ENCODE peak calls at places on chromosomes 3 and 15, in nine cellular contexts. D is effector memory CD4-positive, alpha-beta T cell; R is heart left ventricle; I is transverse colon; U is GM23248; A is BJ; H is psoas muscle; L is neuronal stem cell; F is GM23338. C is an unnamed sample. For H3K36me3, the result is how much of the 10 kb centered on the place peaks cover.

GRCh38 chr3:45515999-45516804 is 78.3 kb upstream of the LIMD1 start:
- DNase-seq in D (no peak), R (no peak), I (no peak), U (no peak), A (no peak), H (no peak), L (no peak), F (no peak), C (no peak)

GRCh38 chr3:141686477-141687280 is 51.4 kb upstream of the RNF7 start:
- DNase-seq in D (no peak), R (peak), I (peak), U (peak), A (no peak), H (peak), L (no peak), F (peak), C (peak)

GRCh38 chr3:194925614-194926013 is 239.9 kb downstream of the FAM43A start:
- DNase-seq in D (no peak), R (no peak), I (no peak), U (no peak), A (no peak), H (no peak), L (no peak), F (peak), C (no peak)

GRCh38 chr3:101548527-101549105 is 13.1 kb upstream of the TRMT10C start:
- DNase-seq in D (no peak), R (no peak), I (no peak), U (no peak), A (no peak), H (no peak), L (no peak), F (no peak), C (no peak)

GRCh38 chr15:40313531-40314398 is 6.0 kb upstream of the PLCB2 start:
- DNase-seq in D (peak), R (peak), I (peak), U (peak), A (no peak), H (no peak), L (no peak), F (no peak), C (peak)

GRCh38 chr3:9861626-9862130 is 17.9 kb upstream of the RPUSD3 start:
- DNase-seq in D (no peak), R (no peak), I (no peak), U (no peak), A (no peak), H (no peak), L (no peak), F (no peak), C (no peak)

GRCh38 chr3:60743631-60744164 is 507.6 kb downstream of the FHIT start:
- DNase-seq in D (no peak), R (no peak), I (no peak), U (no peak), A (no peak), H (no peak), L (peak), F (peak), C (no peak)

GRCh38 chr3:177134166-177134565 is 63.1 kb downstream of the TBL1XR1 start:
- DNase-seq in D (no peak), R (no peak), I (no peak), U (no peak), A (no peak), H (no peak), L (no peak), F (no peak), C (no peak)

GRCh38 chr3:56976666-56977560 is 83.6 kb upstream of the SPATA12 start:
- DNase-seq in D (no peak), R (no peak), I (no peak), U (peak), A (peak), H (no peak), L (no peak), F (peak), C (peak)

GRCh38 chr3:32848215-32848614 is 30.4 kb downstream of the TRIM71 start:
- DNase-seq in D (no peak), R (no peak), I (no peak), U (no peak), A (no peak), H (no peak), L (no peak), F (no peak), C (no peak)

GRCh38 chr15:80944818-80945217 is 44.8 kb downstream of the MESD start:
- DNase-seq in D (no peak), R (no peak), I (no peak), U (no peak), A (no peak), H (no peak), L (no peak), F (no peak), C (no peak)

GRCh38 chr3:18351069-18351628 is 74.0 kb downstream of the SATB1 start:
- DNase-seq in D (no peak), R (no peak), I (no peak), U (no peak), A (no peak), H (no peak), L (no peak), F (peak), C (no peak)

GRCh38 chr3:71989165-71989564 is 204.2 kb upstream of the PROK2 start:
- DNase-seq in D (no peak), R (no peak), I (no peak), U (peak), A (no peak), H (peak), L (no peak), F (no peak), C (peak)

GRCh38 chr3:30476373-30477082 is 129.9 kb upstream of the TGFBR2 start:
- DNase-seq in D (no peak), R (no peak), I (no peak), U (peak), A (no peak), H (no peak), L (no peak), F (no peak), C (no peak)

DNA sequence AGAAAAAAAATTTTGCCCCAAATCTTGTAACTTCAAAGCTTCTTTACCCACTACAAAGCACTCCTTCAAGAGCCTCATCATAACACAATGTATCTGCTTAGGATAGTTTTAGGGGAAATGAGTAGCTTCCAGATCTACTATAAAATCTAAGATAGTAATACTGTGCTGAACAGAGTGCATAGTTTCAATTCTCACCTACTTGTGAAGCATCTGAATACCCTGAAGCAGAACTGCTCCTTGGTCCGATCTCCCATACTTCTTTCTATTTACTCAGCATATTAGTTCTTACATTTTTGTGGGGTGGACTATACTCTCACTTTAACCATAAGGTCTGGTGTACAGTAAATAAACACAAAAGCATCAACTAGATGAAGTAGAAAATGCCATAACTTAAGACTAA is 9.6 kb downstream of the TFRC start:
- DNase-seq in D (no peak), R (no peak), I (no peak), U (no peak), A (no peak), H (no peak), L (no peak), F (no peak), C (no peak)
- H3K36me3 ChIP-seq in D (half or more), R (half or more), I (under half), U (under half), A (under half), H (half or more), L (under half), F (half or more), C (half or more)

GRCh38 chr3:138434875-138435772 is 708 bp downstream of the ESYT3 start:
- DNase-seq in D (no peak), R (no peak), I (no peak), U (peak), A (no peak), H (no peak), L (no peak), F (peak), C (no peak)

GRCh38 chr3:138433892-138434275 is 532 bp upstream of the ESYT3 start:
- DNase-seq in D (no peak), R (no peak), I (no peak), U (no peak), A (no peak), H (no peak), L (no peak), F (peak), C (no peak)

GRCh38 chr3:138435840-138436239 is 1.4 kb downstream of the ESYT3 start:
- DNase-seq in D (no peak), R (no peak), I (no peak), U (no peak), A (no peak), H (no peak), L (no peak), F (no peak), C (no peak)

GRCh38 chr3:138432576-138433240 is 1.7 kb upstream of the ESYT3 start:
- DNase-seq in D (no peak), R (no peak), I (no peak), U (no peak), A (no peak), H (no peak), L (no peak), F (no peak), C (no peak)

GRCh38 chr3:138434276-138434874 is at the start of gene ESYT3:
- DNase-seq in D (no peak), R (peak), I (peak), U (peak), A (no peak), H (peak), L (peak), F (peak), C (peak)
- H3K4me3 ChIP-seq in D (peak), R (peak), I (peak), U (peak), A (peak), H (peak), L (peak), F (peak), C (peak)

GRCh38 chr3:196355668-196356067 is 17.5 kb upstream of the TM4SF19 start:
- DNase-seq in D (no peak), R (no peak), I (no peak), U (no peak), A (no peak), H (no peak), L (no peak), F (no peak), C (no peak)
- H3K36me3 ChIP-seq in D (under half), R (half or more), I (under half), U (under half), A (under half), H (half or more), L (under half), F (under half), C (under half)

GRCh38 chr15:29569533-29570092 is 252.7 kb downstream of the TJP1 start:
- DNase-seq in D (no peak), R (no peak), I (no peak), U (no peak), A (no peak), H (no peak), L (peak), F (peak), C (no peak)
- H3K4me3 ChIP-seq in D (no peak), R (peak), I (peak), U (no peak), A (no peak), H (peak), L (peak), F (peak), C (peak)

GRCh38 chr3:11037966-11038365 is 45.4 kb downstream of the SLC6A1 start:
- DNase-seq in D (no peak), R (no peak), I (no peak), U (no peak), A (no peak), H (no peak), L (no peak), F (no peak), C (no peak)
- H3K36me3 ChIP-seq in D (under half), R (under half), I (under half), U (under half), A (under half), H (under half), L (under half), F (under half), C (under half)

DNA sequence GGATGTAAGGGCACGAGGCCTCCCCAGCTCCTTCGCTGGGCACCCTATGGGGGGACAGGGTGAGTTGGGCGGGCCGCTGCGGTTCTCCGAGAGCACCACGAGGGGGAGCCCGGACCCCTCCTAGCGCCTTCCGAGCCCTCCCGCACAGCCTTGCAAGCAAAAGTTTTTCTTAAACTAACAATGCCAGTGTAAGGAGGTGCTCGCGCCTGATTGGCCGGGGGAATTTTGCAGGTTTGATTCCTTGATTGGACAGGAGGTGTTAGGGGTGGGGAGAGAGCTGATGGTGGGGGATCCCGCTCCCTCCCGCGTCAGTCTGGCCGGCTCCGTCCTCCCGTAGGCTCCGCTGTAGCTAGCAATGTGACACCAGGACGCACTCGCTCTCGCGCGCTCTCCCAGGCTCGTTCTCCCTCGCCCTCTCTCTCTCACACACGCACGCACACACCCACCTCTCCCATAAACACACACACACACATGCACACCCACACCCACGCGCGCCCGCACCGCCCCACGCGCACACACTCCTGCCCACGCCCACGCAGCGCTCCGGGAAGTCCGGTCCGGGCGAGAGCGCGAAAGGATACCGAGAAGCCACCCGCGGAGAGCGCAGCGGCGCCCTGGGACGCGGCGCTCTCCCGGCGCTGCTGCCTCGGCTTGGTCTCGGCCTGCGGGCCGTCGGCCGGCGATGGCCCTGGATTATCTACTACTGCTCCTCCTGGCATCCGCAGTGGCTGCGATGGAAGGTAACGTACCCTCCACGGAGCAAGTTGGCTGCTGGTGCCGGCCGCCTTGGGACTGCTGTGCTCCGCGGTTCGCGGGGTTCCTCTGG is at the start of gene EPHB1:
- DNase-seq in D (peak), R (peak), I (peak), U (peak), A (peak), H (peak), L (peak), F (peak), C (peak)
- H3K4me3 ChIP-seq in D (peak), R (peak), I (peak), U (peak), A (peak), H (peak), L (peak), F (peak), C (peak)

C was measured in MG63.